ENCODE peak calls at places on chromosomes 4 and X, in four cellular contexts. P is GM12878, K is A549, I is K562. J is an unnamed sample.
A peak's percentile ranks its signal among the peaks of the same experiment; 100 is the strongest.

GRCh38 chrX:10577863-10578262 is 42.5 kb downstream of the MID1 start:
- DNase-seq in P (no peak), K (no peak), I (no peak), J (no peak)

GRCh38 chrX:63713510-63713909 is 71.5 kb downstream of the ARHGEF9 start:
- DNase-seq in P (no peak), K (no peak), I (no peak), J (no peak)

GRCh38 chr4:555566-556275 is 20.4 kb downstream of the TMEM271 start:
- DNase-seq in P (no peak), K (no peak), I (no peak), J (no peak)

GRCh38 chr4:76535603-76536380 is 100.8 kb downstream of the SHROOM3 start:
- DNase-seq in P (no peak), K (no peak), I (no peak), J (no peak)

GRCh38 chrX:154717824-154718223 is 33.1 kb downstream of the GAB3 start:
- DNase-seq in P (no peak), K (no peak), I (peak; percentile 83), J (no peak)

GRCh38 chr4:31234494-31234893 is 514.3 kb downstream of the PCDH7 start:
- DNase-seq in P (peak; percentile 3), K (peak; percentile 5), I (no peak), J (no peak)

GRCh38 chrX:149569770-149570169 is 17.5 kb downstream of the MAGEA9B start:
- DNase-seq in P (no peak), K (no peak), I (no peak), J (no peak)

GRCh38 chr4:70880739-70881138 is 21.4 kb upstream of the MOB1B start:
- DNase-seq in P (no peak), K (no peak), I (no peak), J (no peak)

GRCh38 chrX:43975747-43976146 is 2.6 kb upstream of the NDP start:
- DNase-seq in P (no peak), K (no peak), I (no peak), J (no peak)

GRCh38 chr4:5366421-5366820 is 315.1 kb downstream of the STK32B start:
- DNase-seq in P (no peak), K (peak; percentile 93), I (no peak), J (no peak)

GRCh38 chr4:5366009-5366386 is 314.7 kb downstream of the STK32B start:
- DNase-seq in P (no peak), K (no peak), I (no peak), J (no peak)

GRCh38 chr4:5368426-5368825 is 317.1 kb downstream of the STK32B start:
- DNase-seq in P (no peak), K (no peak), I (no peak), J (no peak)

GRCh38 chr4:5364406-5364805 is 313.1 kb downstream of the STK32B start:
- DNase-seq in P (no peak), K (no peak), I (no peak), J (no peak)

GRCh38 chr4:5365071-5366008 is 314.1 kb downstream of the STK32B start:
- DNase-seq in P (peak; percentile 7), K (peak; percentile 98), I (no peak), J (no peak)
- TF ChIP-seq KDM1A in P (no peak), K (no peak), I (no peak), J (no peak)

DNA sequence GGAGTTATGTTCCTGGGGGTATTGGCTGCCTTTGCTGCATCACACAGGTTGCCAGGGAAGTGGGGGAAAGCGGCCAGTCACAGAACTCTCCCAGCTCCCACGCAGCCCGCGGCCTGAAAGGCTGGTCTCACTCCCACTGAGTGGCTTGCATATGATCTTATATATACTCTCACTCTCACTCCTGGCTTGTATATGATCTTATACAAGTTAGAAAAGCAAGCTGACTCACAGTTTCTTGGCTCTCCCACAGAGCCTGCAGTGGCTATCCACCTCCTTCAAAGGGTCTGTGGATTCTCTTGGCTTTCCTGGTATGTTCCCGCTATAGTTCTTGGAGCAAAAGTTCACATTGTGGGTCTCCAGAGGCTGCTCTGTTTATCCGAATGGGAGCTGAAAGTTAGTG is 833.5 kb upstream of the GALNTL6 start:
- DNase-seq in P (no peak), K (peak; percentile 1), I (no peak), J (no peak)
- TF ChIP-seq KDM1A in P (no peak), K (no peak), I (no peak), J (no peak)

GRCh38 chrX:69073721-69074120 is 91.5 kb downstream of the PJA1 start:
- DNase-seq in P (no peak), K (no peak), I (no peak), J (no peak)
- TF ChIP-seq KDM1A in P (no peak), K (no peak), I (no peak), J (no peak)

GRCh38 chrX:137143864-137144263 is 110.1 kb upstream of the GPR101 start:
- DNase-seq in P (no peak), K (no peak), I (no peak), J (no peak)
- TF ChIP-seq KDM1A in P (no peak), K (no peak), I (no peak), J (no peak)

GRCh38 chrX:97398030-97398551 is 514.4 kb downstream of the RPA4 start:
- DNase-seq in P (peak; percentile 55), K (no peak), I (no peak), J (no peak)
- TF ChIP-seq KDM1A in P (no peak), K (no peak), I (no peak), J (no peak)

DNA sequence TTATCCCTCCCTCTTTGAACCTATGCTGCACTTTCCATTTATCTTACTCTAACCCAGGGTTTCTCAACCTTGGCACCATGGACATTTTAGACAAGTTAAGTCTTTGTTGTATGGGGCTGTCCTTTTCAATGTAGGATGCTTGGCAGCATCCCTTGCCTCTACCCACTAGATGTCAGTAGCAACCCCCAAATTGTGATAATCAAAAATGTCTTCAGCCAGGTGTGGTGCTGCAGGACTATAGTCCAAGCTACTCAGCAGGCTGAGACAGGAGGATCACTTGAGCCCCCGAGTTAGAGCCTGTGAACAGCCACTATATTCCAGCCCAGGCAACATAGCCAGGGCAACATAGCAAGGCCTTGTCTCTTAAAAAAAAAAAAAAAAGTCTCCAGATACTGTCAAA is 7.0 kb downstream of the LRCH2 start:
- DNase-seq in P (no peak), K (peak; percentile 51), I (no peak), J (no peak)
- TF ChIP-seq KDM1A in P (no peak), K (no peak), I (no peak), J (no peak)

GRCh38 chr4:2468464-2469191 is at the start of gene RNF4:
- DNase-seq in P (peak; percentile 88), K (peak; percentile 95), I (peak; percentile 99), J (peak; percentile 89)

GRCh38 chr4:2472187-2472586 is 3.3 kb downstream of the RNF4 start:
- DNase-seq in P (no peak), K (no peak), I (no peak), J (no peak)

GRCh38 chr4:2465032-2465431 is 3.9 kb upstream of the RNF4 start:
- DNase-seq in P (no peak), K (no peak), I (no peak), J (no peak)

GRCh38 chr4:2469192-2469984 is 482 bp downstream of the RNF4 start:
- DNase-seq in P (no peak), K (peak; percentile 32), I (peak; percentile 70), J (no peak)
- TF ChIP-seq KDM1A in P (no peak), K (no peak), I (no peak), J (no peak)

DNA sequence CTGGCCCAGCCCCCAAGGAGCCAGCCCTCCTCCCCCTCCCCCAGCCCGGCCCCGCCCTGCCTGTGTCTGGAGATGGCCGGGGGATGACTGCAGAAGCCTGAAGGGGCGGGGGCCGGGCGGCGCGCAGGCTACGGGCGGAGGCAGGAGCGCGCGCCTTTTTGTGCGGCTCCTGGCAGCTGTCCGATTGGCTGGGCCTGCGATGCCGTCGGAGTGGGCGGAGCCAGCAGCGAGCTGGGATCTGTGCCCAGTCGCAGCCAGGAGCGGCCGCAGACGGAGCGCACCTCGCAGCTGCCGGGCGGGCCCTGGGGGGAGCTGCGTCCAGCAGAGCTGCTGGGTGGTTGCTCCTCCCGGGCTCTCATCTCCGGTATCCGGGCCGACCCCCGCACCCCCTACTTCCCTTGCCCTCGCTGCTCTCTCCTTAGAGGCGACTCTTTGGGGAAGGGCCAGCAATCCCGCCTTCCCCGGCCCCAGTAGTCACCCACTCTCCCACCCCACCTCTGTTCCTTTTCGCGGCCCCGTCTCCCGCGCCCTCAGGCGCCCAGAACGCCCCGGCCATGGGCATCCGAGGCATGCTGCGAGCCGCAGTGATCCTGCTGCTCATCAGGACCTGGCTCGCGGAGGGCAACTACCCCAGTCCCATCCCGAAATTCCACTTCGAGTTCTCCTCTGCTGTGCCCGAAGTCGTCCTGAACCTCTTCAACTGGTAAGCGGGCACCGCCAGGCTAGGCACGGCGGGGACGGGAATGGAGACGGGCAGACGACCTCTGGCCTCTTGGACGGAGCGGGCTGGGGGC is at the start of gene GABRQ:
- DNase-seq in P (no peak), K (peak; percentile 46), I (peak; percentile 86), J (peak; percentile 69)
- TF ChIP-seq KDM1A in P (no peak), K (no peak), I (peak; percentile 76), J (no peak)

J was measured in H1.